ENCODE peak calls at places on chromosome 3, in four cellular contexts. One of them, this sample, is unnamed. For H3K4me1, the result is how much of the 10 kb centered on the place peaks cover.

GRCh38 chr3:134320749-134321148 is 53.5 kb downstream of the AMOTL2 start:
- DNase-seq in uterus: no peak
- DNase-seq in CD4-positive, alpha-beta memory T cell: no peak
- DNase-seq in heart left ventricle: no peak
- DNase-seq in this sample: no peak

GRCh38 chr3:58036287-58037032 is 28.2 kb downstream of the FLNB start:
- DNase-seq in uterus: no peak
- DNase-seq in CD4-positive, alpha-beta memory T cell: no peak
- DNase-seq in heart left ventricle: no peak
- DNase-seq in this sample: no peak

GRCh38 chr3:16589867-16590624 is 15.2 kb downstream of the DAZL start:
- DNase-seq in heart left ventricle: no peak
- DNase-seq in uterus: no peak
- DNase-seq in CD4-positive, alpha-beta memory T cell: no peak
- DNase-seq in this sample: no peak

GRCh38 chr3:156536524-156537316 is 18.2 kb downstream of the SSR3 start:
- DNase-seq in CD4-positive, alpha-beta memory T cell: no peak
- DNase-seq in uterus: no peak
- DNase-seq in heart left ventricle: no peak
- DNase-seq in this sample: no peak

GRCh38 chr3:183306798-183307671 is 54.0 kb downstream of the B3GNT5 start:
- DNase-seq in CD4-positive, alpha-beta memory T cell: no peak
- DNase-seq in uterus: no peak
- DNase-seq in heart left ventricle: peak
- DNase-seq in this sample: peak

GRCh38 chr3:37554364-37554763 is 307.3 kb upstream of the CTDSPL start:
- DNase-seq in uterus: no peak
- DNase-seq in heart left ventricle: no peak
- DNase-seq in CD4-positive, alpha-beta memory T cell: no peak
- DNase-seq in this sample: no peak

GRCh38 chr3:111936967-111937366 is 41.9 kb upstream of the ABHD10 start:
- DNase-seq in uterus: no peak
- DNase-seq in heart left ventricle: no peak
- DNase-seq in CD4-positive, alpha-beta memory T cell: no peak
- DNase-seq in this sample: no peak

GRCh38 chr3:179272385-179272784 is 21.5 kb upstream of the KCNMB3 start:
- DNase-seq in heart left ventricle: no peak
- DNase-seq in CD4-positive, alpha-beta memory T cell: no peak
- DNase-seq in uterus: no peak
- DNase-seq in this sample: no peak

GRCh38 chr3:133833880-133834620 is 28.4 kb downstream of the SRPRB start:
- DNase-seq in uterus: no peak
- DNase-seq in CD4-positive, alpha-beta memory T cell: no peak
- DNase-seq in heart left ventricle: no peak
- DNase-seq in this sample: no peak

DNA sequence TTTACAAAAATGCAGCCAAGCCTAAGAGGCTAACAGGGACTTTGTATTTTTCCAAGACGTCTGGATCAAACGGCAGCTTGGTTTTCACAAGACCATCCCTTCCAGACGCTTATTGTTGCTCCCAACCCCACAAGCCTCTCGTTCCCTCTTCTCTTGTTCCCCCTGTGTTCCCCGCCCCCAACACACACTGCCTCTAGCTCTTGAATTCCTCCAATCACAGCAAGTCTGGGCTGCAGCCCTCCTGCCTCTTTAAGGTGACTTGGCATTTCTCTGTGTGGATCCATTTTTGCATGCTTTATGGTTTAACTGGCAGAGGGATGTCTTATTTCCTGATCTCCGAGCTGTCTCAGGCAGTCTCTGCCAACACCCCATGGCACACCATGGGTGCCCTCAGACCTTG is 182.2 kb downstream of the ABHD5 start:
- DNase-seq in uterus: no peak
- DNase-seq in CD4-positive, alpha-beta memory T cell: no peak
- DNase-seq in heart left ventricle: no peak
- DNase-seq in this sample: no peak
- H3K4me1 ChIP-seq in uterus: under half
- H3K4me1 ChIP-seq in CD4-positive, alpha-beta memory T cell: under half
- H3K4me1 ChIP-seq in heart left ventricle: under half
- H3K4me1 ChIP-seq in this sample: under half

GRCh38 chr3:171862993-171863521 is 19.9 kb downstream of the TMEM212 start:
- DNase-seq in CD4-positive, alpha-beta memory T cell: no peak
- DNase-seq in uterus: no peak
- DNase-seq in heart left ventricle: no peak
- DNase-seq in this sample: no peak
- H3K27ac ChIP-seq in CD4-positive, alpha-beta memory T cell: no peak
- H3K27ac ChIP-seq in uterus: peak
- H3K27ac ChIP-seq in heart left ventricle: peak
- H3K27ac ChIP-seq in this sample: peak

DNA sequence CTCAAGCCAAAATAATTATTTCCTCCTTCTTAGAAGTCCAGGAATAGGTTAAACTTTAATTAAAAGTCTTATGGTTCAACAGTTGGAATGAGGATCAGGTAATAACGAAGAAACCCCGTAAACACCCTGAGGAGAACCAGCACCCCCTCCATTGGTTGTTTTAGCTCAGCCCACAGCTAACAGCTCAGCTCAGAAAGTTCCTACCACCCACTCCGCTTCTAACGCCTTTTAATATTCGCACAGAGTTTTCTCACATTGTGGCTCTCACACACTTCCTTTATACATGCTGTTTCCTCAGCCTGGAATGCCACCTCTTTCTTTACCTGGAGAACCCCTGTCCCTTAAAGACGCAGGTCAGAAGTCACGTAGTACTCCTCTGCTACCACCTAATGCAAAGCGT is 17.0 kb downstream of the CX3CR1 start:
- DNase-seq in uterus: no peak
- DNase-seq in heart left ventricle: no peak
- DNase-seq in CD4-positive, alpha-beta memory T cell: no peak
- DNase-seq in this sample: no peak
- H3K4me1 ChIP-seq in uterus: under half
- H3K4me1 ChIP-seq in heart left ventricle: under half
- H3K4me1 ChIP-seq in CD4-positive, alpha-beta memory T cell: under half
- H3K4me1 ChIP-seq in this sample: under half

GRCh38 chr3:53130179-53131135 is at the start of gene RFT1:
- DNase-seq in uterus: peak
- DNase-seq in heart left ventricle: peak
- DNase-seq in CD4-positive, alpha-beta memory T cell: peak
- DNase-seq in this sample: peak
- H3K27ac ChIP-seq in uterus: peak
- H3K27ac ChIP-seq in heart left ventricle: peak
- H3K27ac ChIP-seq in CD4-positive, alpha-beta memory T cell: peak
- H3K27ac ChIP-seq in this sample: peak